ENCODE peak calls at places on chromosomes 4 and X, in four cellular contexts. Y is ovary, T is keratinocyte, J is pancreas. U is an unnamed sample.

GRCh38 chrX:7115557-7115956 is 32.0 kb upstream of the STS start:
- DNase-seq in Y (peak; percentile 23), T (no peak), J (no peak), U (no peak)

GRCh38 chrX:130578906-130579305 is 177.1 kb downstream of the RBMX2 start:
- DNase-seq in Y (no peak), T (no peak), J (no peak), U (no peak)

GRCh38 chr4:68152411-68152810 is 22.7 kb upstream of the TMPRSS11F start:
- DNase-seq in Y (no peak), T (peak; percentile 55), J (no peak), U (no peak)

GRCh38 chrX:153597351-153597750 is 1.6 kb downstream of the CCNQ start:
- DNase-seq in Y (no peak), T (no peak), J (no peak), U (no peak)

GRCh38 chrX:27619975-27620374 is 29.8 kb downstream of the DCAF8L2 start:
- DNase-seq in Y (no peak), T (no peak), J (no peak), U (no peak)

GRCh38 chr4:178415925-178416324 is 973.7 kb upstream of the AGA start:
- DNase-seq in Y (no peak), T (no peak), J (no peak), U (no peak)

GRCh38 chr4:88693792-88694191 is 3.8 kb downstream of the NAP1L5 start:
- DNase-seq in Y (no peak), T (no peak), J (no peak), U (no peak)

GRCh38 chrX:19955306-19955705 is 35.6 kb downstream of the BCLAF3 start:
- DNase-seq in Y (no peak), T (no peak), J (no peak), U (no peak)

GRCh38 chrX:48831909-48832291 is 3.5 kb downstream of the PCSK1N start:
- DNase-seq in Y (no peak), T (no peak), J (no peak), U (no peak)

GRCh38 chrX:134525086-134525792 is 65.3 kb downstream of the HPRT1 start:
- DNase-seq in Y (no peak), T (no peak), J (no peak), U (no peak)

GRCh38 chrX:143455045-143455444 is 62.2 kb downstream of the SPANXN3 start:
- DNase-seq in Y (no peak), T (no peak), J (no peak), U (no peak)

GRCh38 chrX:45722471-45722870 is 521.8 kb upstream of the DIPK2B start:
- DNase-seq in Y (no peak), T (no peak), J (no peak), U (no peak)

GRCh38 chr4:57187241-57187640 is 77.1 kb upstream of the IGFBP7 start:
- DNase-seq in Y (no peak), T (peak; percentile 54), J (no peak), U (no peak)

GRCh38 chr4:185470503-185471195 is 884 bp downstream of the CCDC110 start:
- DNase-seq in Y (peak; percentile 71), T (no peak), J (peak; percentile 83), U (no peak)

GRCh38 chr4:83793481-83793880 is 257.6 kb downstream of the GPAT3 start:
- DNase-seq in Y (no peak), T (no peak), J (no peak), U (no peak)
- H3K36me3 ChIP-seq in Y (no peaks in the 10 kb centered on the region), T (no peaks in the 10 kb centered on the region), J (no peaks in the 10 kb centered on the region), U (no peaks in the 10 kb centered on the region)

GRCh38 chr4:140003851-140004579 is 150.0 kb downstream of the MAML3 start:
- DNase-seq in Y (no peak), T (no peak), J (no peak), U (no peak)

GRCh38 chr4:140000232-140000631 is 153.8 kb downstream of the MAML3 start:
- DNase-seq in Y (no peak), T (no peak), J (no peak), U (no peak)

GRCh38 chr4:140005699-140006098 is 148.3 kb downstream of the MAML3 start:
- DNase-seq in Y (no peak), T (no peak), J (no peak), U (no peak)

DNA sequence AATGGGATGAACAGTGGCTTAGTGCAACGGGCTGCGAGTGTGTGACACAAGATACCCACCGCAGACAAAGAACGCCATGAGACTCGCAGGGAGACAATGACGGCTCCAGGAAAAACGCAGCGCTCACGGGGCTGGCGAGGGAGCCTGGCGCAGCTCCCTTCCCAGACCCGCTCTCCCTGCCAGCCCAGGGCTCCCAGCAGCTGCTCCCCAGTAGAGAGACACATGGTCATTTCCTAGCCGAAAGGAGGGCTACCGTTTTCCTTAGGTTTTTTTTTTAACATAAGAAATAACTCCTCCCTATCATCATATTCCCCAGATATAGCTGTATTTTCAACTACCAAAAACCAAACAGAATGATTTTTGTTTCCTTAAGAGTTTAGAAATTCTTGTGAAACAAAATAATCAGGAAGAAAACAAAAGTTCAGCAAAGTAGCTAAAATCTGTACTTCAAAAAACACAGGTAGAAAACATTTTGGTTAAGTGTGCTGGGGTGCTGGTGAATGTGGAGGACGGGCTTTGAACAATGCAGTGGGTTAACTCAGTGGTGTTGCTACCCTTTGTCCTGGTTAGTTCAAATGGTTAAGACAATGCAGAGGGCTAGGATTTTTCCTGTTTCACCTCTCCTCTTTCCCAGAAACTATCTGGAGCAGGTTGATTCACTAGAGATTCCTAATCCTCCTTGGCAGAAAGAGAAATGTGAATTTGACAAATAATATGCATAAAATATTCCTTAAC is 149.2 kb downstream of the MAML3 start:
- DNase-seq in Y (peak; percentile 52), T (no peak), J (peak; percentile 56), U (peak; percentile 2)
- H3K4me3 ChIP-seq in Y (peak overlapping the region; percentile 30), T (no peak overlapping the region), J (peak overlapping the region; percentile 4), U (peak overlapping the region; percentile 27)

GRCh38 chr4:118727360-118727759 is 42.2 kb downstream of the METTL14 start:
- DNase-seq in Y (no peak), T (no peak), J (no peak), U (no peak)
- H3K36me3 ChIP-seq in Y (no peaks in the 10 kb centered on the region), T (peaks cover 40% of the 10 kb centered on the region), J (peaks cover 72% of the 10 kb centered on the region), U (peaks cover 28% of the 10 kb centered on the region)

DNA sequence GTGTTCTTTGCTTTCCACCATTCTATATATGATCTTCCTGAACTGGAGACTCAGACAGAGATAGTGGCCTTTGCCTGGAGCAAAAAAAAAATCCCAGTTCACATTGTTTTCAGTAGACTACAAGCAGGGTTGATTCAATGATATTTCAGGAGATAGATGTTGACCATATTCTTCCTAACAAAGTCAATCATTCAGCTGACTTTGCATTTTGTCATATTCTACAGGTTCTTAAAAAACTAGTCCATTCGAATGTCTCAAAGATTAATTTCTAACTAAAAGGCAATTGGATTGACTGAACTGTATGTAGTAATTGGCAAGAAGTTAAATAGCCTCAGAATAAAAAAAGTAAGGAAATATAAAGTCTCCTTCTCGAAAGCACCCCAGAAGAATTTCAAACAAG is 479.5 kb downstream of the NKX6-1 start:
- DNase-seq in Y (no peak), T (no peak), J (no peak), U (no peak)
- H3K4me3 ChIP-seq in Y (no peak overlapping the region), T (no peak overlapping the region), J (no peak overlapping the region), U (no peak overlapping the region)

DNA sequence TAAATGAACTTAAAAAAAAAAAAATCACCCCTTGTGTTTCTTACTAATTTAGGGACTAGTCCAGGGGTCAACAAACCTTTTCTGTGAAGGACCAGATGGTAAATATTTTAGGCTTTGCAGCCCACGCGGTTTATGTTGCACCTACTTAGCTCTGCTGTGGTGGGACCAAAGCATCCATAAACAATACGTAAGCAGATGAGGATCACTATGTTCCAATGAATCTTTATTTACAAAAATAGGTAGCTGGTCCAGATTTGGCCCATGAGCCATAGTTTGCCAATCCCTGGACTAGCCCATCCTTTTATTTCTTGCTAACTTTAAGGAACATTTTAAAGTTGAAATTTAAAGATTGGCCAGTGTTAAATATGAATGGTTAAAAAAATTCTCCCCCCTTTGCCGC is 95.3 kb downstream of the AFF1 start:
- DNase-seq in Y (no peak), T (no peak), J (no peak), U (no peak)
- H3K36me3 ChIP-seq in Y (no peaks in the 10 kb centered on the region), T (no peaks in the 10 kb centered on the region), J (no peaks in the 10 kb centered on the region), U (no peaks in the 10 kb centered on the region)

DNA sequence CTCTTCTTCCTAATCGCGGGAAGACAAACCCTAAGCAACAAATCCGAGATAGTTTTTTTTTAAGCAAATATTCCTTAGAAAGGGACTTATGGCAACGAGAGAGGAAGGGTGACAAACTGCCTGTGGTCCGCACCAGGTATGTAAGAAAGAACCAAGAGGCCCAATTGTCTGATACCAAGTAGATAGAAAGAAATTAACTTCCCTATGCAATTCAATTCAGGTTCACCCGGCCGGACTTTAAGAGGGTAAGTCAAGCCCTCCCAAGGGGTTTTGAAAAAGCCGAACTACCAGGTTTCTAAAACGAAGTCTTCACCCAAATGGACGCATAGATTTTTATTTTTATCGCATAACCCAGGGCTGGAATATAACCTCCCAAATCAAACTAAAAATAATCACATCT is 1.7 kb upstream of the MAB21L2 start:
- DNase-seq in Y (no peak), T (no peak), J (no peak), U (no peak)
- H3K4me3 ChIP-seq in Y (no peak overlapping the region), T (no peak overlapping the region), J (no peak overlapping the region), U (no peak overlapping the region)

DNA sequence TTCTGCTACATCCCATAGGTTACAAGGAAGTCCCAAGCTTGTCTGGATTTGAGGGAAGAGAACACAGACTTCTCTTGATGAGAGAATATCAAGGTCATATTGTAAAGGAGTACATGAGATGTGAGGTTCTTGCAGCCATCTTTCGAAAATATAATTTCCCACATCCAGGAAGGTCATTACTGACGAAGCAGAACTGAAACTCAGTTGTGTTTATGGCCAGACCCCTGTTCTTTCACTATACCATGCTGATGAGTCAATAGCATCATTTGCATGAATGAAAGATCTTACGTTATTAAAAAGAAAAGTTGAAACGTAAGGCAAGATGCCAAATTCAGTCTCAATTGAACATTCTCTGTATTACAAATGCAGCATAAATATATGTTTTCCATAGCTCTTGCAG is 14.2 kb upstream of the CCDC149 start:
- DNase-seq in Y (no peak), T (no peak), J (no peak), U (no peak)
- H3K36me3 ChIP-seq in Y (no peaks in the 10 kb centered on the region), T (no peaks in the 10 kb centered on the region), J (no peaks in the 10 kb centered on the region), U (no peaks in the 10 kb centered on the region)

GRCh38 chr4:187191676-187192075 is 468.0 kb upstream of the FAT1 start:
- DNase-seq in Y (no peak), T (no peak), J (no peak), U (no peak)
- H3K4me3 ChIP-seq in Y (no peak overlapping the region), T (no peak overlapping the region), J (no peak overlapping the region), U (no peak overlapping the region)